ENCODE peak calls at places on chromosomes 4 and X, in five cellular contexts. One of them, this sample, is unnamed.

GRCh38 chrX:3743821-3744439 is 30.5 kb upstream of the PRKX start:
- DNase-seq in tibial artery: no peak
- DNase-seq in fibroblast of villous mesenchyme: no peak
- DNase-seq in right atrium auricular region: no peak
- DNase-seq in prostate gland: no peak
- DNase-seq in this sample: no peak

GRCh38 chr4:163544407-163545038 is 50.0 kb downstream of the TMA16 start:
- DNase-seq in prostate gland: peak; percentile 25
- DNase-seq in tibial artery: peak; percentile 39
- DNase-seq in right atrium auricular region: peak; percentile 62
- DNase-seq in fibroblast of villous mesenchyme: peak; percentile 56
- DNase-seq in this sample: peak; percentile 66

GRCh38 chr4:41057456-41057855 is 156.9 kb downstream of the APBB2 start:
- DNase-seq in fibroblast of villous mesenchyme: peak; percentile 89
- DNase-seq in right atrium auricular region: no peak
- DNase-seq in prostate gland: no peak
- DNase-seq in tibial artery: no peak
- DNase-seq in this sample: peak; percentile 57

GRCh38 chr4:53355919-53356521 is 9.8 kb downstream of the SCFD2 start:
- DNase-seq in fibroblast of villous mesenchyme: no peak
- DNase-seq in tibial artery: no peak
- DNase-seq in right atrium auricular region: no peak
- DNase-seq in prostate gland: no peak
- DNase-seq in this sample: no peak

GRCh38 chrX:21975827-21976226 is 35.3 kb downstream of the SMS start:
- DNase-seq in fibroblast of villous mesenchyme: peak; percentile 77
- DNase-seq in tibial artery: no peak
- DNase-seq in right atrium auricular region: no peak
- DNase-seq in prostate gland: peak; percentile 20
- DNase-seq in this sample: peak; percentile 73

GRCh38 chr4:61588621-61589020 is 388.5 kb downstream of the ADGRL3 start:
- DNase-seq in prostate gland: no peak
- DNase-seq in fibroblast of villous mesenchyme: no peak
- DNase-seq in right atrium auricular region: no peak
- DNase-seq in tibial artery: no peak
- DNase-seq in this sample: no peak

GRCh38 chr4:89419121-89419695 is 111.6 kb upstream of the GPRIN3 start:
- DNase-seq in tibial artery: no peak
- DNase-seq in prostate gland: no peak
- DNase-seq in fibroblast of villous mesenchyme: no peak
- DNase-seq in right atrium auricular region: no peak
- DNase-seq in this sample: no peak

GRCh38 chr4:59122626-59123025 is 2012.4 kb upstream of the IGFBP7 start:
- DNase-seq in right atrium auricular region: no peak
- DNase-seq in fibroblast of villous mesenchyme: no peak
- DNase-seq in prostate gland: no peak
- DNase-seq in tibial artery: no peak
- DNase-seq in this sample: no peak

GRCh38 chr4:88823058-88823919 is 125.7 kb upstream of the NAP1L5 start:
- DNase-seq in right atrium auricular region: peak; percentile 93
- DNase-seq in fibroblast of villous mesenchyme: peak; percentile 99
- DNase-seq in prostate gland: peak; percentile 83
- DNase-seq in tibial artery: peak; percentile 94
- DNase-seq in this sample: peak; percentile 95

DNA sequence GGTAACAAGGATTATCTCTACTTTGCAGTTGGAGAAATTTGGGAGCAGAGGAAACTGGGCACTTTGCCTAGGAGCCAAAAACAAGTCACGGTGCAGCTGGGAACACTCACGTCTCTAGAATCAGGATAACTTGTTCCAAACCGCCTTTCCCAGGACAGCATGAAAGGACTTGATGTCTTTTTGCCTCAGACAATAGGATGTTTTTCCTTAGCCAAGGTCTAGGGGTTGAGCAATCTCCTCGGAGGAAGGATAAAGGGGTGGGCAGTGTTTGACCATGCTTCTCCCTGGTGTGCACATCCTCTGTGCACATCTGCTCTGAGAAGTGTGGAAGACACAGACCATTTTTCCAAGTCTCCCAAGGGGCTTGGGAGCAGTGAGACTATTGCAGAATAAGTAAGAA is 1.7 kb upstream of the SPARCL1 start:
- DNase-seq in tibial artery: peak; percentile 81
- DNase-seq in prostate gland: peak; percentile 79
- DNase-seq in fibroblast of villous mesenchyme: peak; percentile 52
- DNase-seq in right atrium auricular region: peak; percentile 89
- DNase-seq in this sample: peak; percentile 95
- H3K4me3 ChIP-seq in tibial artery: no peak overlapping the region
- H3K4me3 ChIP-seq in prostate gland: no peak overlapping the region
- H3K4me3 ChIP-seq in fibroblast of villous mesenchyme: no peak overlapping the region
- H3K4me3 ChIP-seq in right atrium auricular region: peak overlapping the region; percentile 18
- H3K4me3 ChIP-seq in this sample: no peak overlapping the region

DNA sequence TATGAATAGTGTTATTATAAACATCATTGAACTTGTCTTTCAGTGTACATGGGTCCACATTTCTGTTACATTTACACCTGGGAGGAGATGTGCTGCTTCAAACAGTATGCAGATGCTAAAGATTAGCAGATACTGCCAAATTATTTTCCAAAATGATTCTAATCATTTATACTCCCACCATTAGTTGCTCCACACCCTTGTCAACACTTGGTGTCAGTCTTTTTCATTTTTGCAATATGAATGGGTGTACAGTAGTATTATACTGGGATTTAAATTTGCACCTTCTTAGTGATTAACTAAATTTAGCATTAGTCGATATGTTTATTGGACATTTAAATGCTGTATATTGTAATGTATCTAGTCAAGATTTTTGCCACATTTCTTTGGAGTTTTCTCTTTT is 131.6 kb upstream of the GRID2 start:
- DNase-seq in prostate gland: no peak
- DNase-seq in fibroblast of villous mesenchyme: no peak
- DNase-seq in tibial artery: no peak
- DNase-seq in right atrium auricular region: no peak
- DNase-seq in this sample: peak; percentile 22
- TF ChIP-seq CTCF in prostate gland: no peak
- TF ChIP-seq CTCF in fibroblast of villous mesenchyme: no peak
- TF ChIP-seq CTCF in tibial artery: no peak
- TF ChIP-seq CTCF in right atrium auricular region: no peak
- TF ChIP-seq CTCF in this sample: peak; percentile 33

GRCh38 chrX:110758781-110759180 is 36.8 kb downstream of the CHRDL1 start:
- DNase-seq in fibroblast of villous mesenchyme: no peak
- DNase-seq in prostate gland: no peak
- DNase-seq in right atrium auricular region: no peak
- DNase-seq in tibial artery: no peak
- DNase-seq in this sample: no peak

GRCh38 chrX:110755061-110755460 is 40.6 kb downstream of the CHRDL1 start:
- DNase-seq in fibroblast of villous mesenchyme: no peak
- DNase-seq in right atrium auricular region: no peak
- DNase-seq in prostate gland: no peak
- DNase-seq in tibial artery: no peak
- DNase-seq in this sample: no peak

GRCh38 chrX:110755611-110756010 is 40.0 kb downstream of the CHRDL1 start:
- DNase-seq in fibroblast of villous mesenchyme: no peak
- DNase-seq in prostate gland: no peak
- DNase-seq in right atrium auricular region: no peak
- DNase-seq in tibial artery: no peak
- DNase-seq in this sample: no peak

DNA sequence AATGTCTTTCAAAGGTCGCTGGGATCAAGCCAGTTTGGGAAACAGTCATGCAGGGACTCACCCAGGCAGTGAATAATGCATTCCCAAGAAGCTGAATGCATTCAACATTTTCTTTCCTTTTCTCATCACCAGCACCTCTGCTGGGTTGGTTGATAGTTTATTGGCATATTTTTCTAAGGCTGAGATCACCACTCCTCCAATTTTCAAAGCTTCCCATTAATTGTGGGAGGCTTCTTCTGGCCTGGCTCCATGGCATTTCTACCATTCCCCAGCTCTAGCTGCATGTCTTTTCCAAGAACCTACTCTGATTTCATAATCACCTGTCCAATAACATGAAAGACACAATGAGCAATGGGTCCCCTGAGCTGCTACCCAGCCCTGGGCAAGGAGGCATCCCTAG is 35.8 kb downstream of the CHRDL1 start:
- DNase-seq in right atrium auricular region: no peak
- DNase-seq in prostate gland: no peak
- DNase-seq in tibial artery: no peak
- DNase-seq in fibroblast of villous mesenchyme: no peak
- DNase-seq in this sample: no peak
- H3K4me3 ChIP-seq in right atrium auricular region: no peak overlapping the region
- H3K4me3 ChIP-seq in prostate gland: no peak overlapping the region
- H3K4me3 ChIP-seq in tibial artery: no peak overlapping the region
- H3K4me3 ChIP-seq in fibroblast of villous mesenchyme: no peak overlapping the region
- H3K4me3 ChIP-seq in this sample: no peak overlapping the region

GRCh38 chr4:122602277-122603142 is 18.4 kb downstream of the IL21 start:
- DNase-seq in tibial artery: no peak
- DNase-seq in prostate gland: peak; percentile 8
- DNase-seq in right atrium auricular region: no peak
- DNase-seq in fibroblast of villous mesenchyme: peak; percentile 62
- DNase-seq in this sample: peak; percentile 72
- TF ChIP-seq CTCF in tibial artery: peak; percentile 13
- TF ChIP-seq CTCF in prostate gland: no peak
- TF ChIP-seq CTCF in right atrium auricular region: no peak
- TF ChIP-seq CTCF in fibroblast of villous mesenchyme: peak; percentile 42
- TF ChIP-seq CTCF in this sample: peak; percentile 29

DNA sequence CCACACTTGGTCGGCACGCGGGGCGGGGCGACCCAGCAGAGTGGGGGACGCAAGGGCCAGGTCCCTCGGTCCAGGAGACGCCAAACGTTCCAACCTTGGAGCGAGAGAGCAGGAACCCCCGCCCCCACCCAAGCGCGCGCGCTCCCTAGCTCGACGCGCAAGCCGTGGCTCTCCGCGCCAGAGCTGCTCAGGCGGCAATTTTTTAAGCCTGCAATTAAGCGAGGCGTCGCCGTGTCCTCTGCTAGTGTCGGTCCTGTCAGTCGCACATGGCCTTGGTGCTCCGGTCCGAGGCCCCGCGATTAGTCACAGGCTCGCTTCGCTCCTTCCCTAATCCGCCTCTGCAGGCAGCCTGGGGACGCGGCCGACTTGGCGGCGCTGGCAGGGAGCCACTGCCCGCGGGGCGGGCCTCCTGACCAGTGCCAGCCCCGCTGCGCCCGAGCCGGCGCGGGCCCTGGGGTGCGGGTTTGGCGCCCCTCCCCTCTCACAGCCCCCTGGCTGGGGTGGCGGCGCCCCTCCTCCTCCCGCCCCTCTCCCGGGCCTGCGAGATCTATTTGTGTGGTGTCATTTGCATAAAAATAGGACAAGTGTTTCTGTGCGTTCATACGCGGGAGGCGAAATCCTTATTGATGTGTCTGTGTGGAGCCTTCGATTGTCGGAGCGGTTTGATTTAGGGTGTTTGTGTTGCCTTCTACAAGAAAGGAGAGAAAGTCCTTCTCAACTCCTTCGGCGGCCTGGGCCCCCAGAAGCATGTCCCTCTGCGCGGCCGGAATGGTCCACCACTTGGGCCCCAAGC is 9.7 kb upstream of the BCOR start:
- DNase-seq in fibroblast of villous mesenchyme: peak; percentile 48
- DNase-seq in right atrium auricular region: peak; percentile 87
- DNase-seq in prostate gland: peak; percentile 20
- DNase-seq in tibial artery: no peak
- DNase-seq in this sample: peak; percentile 37
- H3K4me3 ChIP-seq in fibroblast of villous mesenchyme: peak overlapping the region; percentile 40
- H3K4me3 ChIP-seq in right atrium auricular region: no peak overlapping the region
- H3K4me3 ChIP-seq in prostate gland: peak overlapping the region; percentile 42
- H3K4me3 ChIP-seq in tibial artery: peak overlapping the region; percentile 81
- H3K4me3 ChIP-seq in this sample: no peak overlapping the region

GRCh38 chrX:70554081-70554480 is 109.4 kb downstream of the DLG3 start:
- DNase-seq in tibial artery: no peak
- DNase-seq in prostate gland: no peak
- DNase-seq in fibroblast of villous mesenchyme: peak; percentile 49
- DNase-seq in right atrium auricular region: no peak
- DNase-seq in this sample: peak; percentile 46
- TF ChIP-seq CTCF in tibial artery: no peak
- TF ChIP-seq CTCF in prostate gland: no peak
- TF ChIP-seq CTCF in fibroblast of villous mesenchyme: peak; percentile 31
- TF ChIP-seq CTCF in right atrium auricular region: no peak
- TF ChIP-seq CTCF in this sample: peak; percentile 12

GRCh38 chrX:154432210-154432609 is 3.7 kb downstream of the ATP6AP1 start:
- DNase-seq in prostate gland: no peak
- DNase-seq in right atrium auricular region: no peak
- DNase-seq in fibroblast of villous mesenchyme: no peak
- DNase-seq in tibial artery: no peak
- DNase-seq in this sample: no peak

GRCh38 chrX:154431321-154431720 is 2.8 kb downstream of the ATP6AP1 start:
- DNase-seq in tibial artery: peak; percentile 48
- DNase-seq in prostate gland: no peak
- DNase-seq in fibroblast of villous mesenchyme: no peak
- DNase-seq in right atrium auricular region: no peak
- DNase-seq in this sample: no peak

GRCh38 chrX:154430504-154430903 is 2.0 kb downstream of the ATP6AP1 start:
- DNase-seq in tibial artery: no peak
- DNase-seq in fibroblast of villous mesenchyme: no peak
- DNase-seq in right atrium auricular region: no peak
- DNase-seq in prostate gland: no peak
- DNase-seq in this sample: no peak

GRCh38 chrX:154429708-154430107 is 1.2 kb downstream of the ATP6AP1 start:
- DNase-seq in tibial artery: no peak
- DNase-seq in fibroblast of villous mesenchyme: no peak
- DNase-seq in prostate gland: no peak
- DNase-seq in right atrium auricular region: no peak
- DNase-seq in this sample: no peak

DNA sequence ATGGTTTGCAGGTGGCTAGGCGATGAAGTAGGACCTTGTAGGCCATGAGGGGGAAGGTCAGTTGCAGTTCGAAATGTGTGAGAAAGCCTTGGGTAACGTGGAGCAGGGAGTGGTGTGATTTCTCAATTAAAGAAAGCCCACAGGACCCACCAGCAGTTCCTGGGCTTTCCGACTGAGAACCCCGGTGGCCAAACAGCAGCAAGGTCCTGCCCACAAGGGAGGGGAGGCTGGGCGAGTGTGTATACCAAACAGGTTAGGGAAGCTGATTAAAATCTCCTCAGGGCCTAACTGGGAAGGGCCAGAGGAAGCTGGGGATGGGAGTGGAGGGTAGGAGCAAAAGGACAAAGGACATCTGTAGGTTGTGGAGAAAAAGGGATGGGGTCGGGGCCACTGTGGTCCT is 2.4 kb downstream of the ATP6AP1 start:
- DNase-seq in prostate gland: peak; percentile 24
- DNase-seq in fibroblast of villous mesenchyme: no peak
- DNase-seq in right atrium auricular region: no peak
- DNase-seq in tibial artery: no peak
- DNase-seq in this sample: no peak
- H3K4me3 ChIP-seq in prostate gland: no peak overlapping the region
- H3K4me3 ChIP-seq in fibroblast of villous mesenchyme: no peak overlapping the region
- H3K4me3 ChIP-seq in right atrium auricular region: no peak overlapping the region
- H3K4me3 ChIP-seq in tibial artery: no peak overlapping the region
- H3K4me3 ChIP-seq in this sample: no peak overlapping the region

This sample was measured in cardiac fibroblast.